ENCODE peak calls at places on chromosomes 12 and 14, in six cellular contexts. One of them, this sample, is unnamed.

GRCh38 chr14:24337824-24338175 is 2.0 kb downstream of the RIPK3 start:
- DNase-seq in CD8-positive, alpha-beta T cell: no peak
- DNase-seq in pancreas: no peak
- DNase-seq in H7: no peak
- DNase-seq in transverse colon: no peak
- DNase-seq in colonic mucosa: no peak
- DNase-seq in this sample: no peak

GRCh38 chr12:9806714-9807113 is 20.6 kb upstream of the KLRF1 start:
- DNase-seq in CD8-positive, alpha-beta T cell: no peak
- DNase-seq in pancreas: no peak
- DNase-seq in H7: no peak
- DNase-seq in transverse colon: no peak
- DNase-seq in colonic mucosa: no peak
- DNase-seq in this sample: no peak

GRCh38 chr14:94158239-94158888 is 15.8 kb upstream of the PPP4R4 start:
- DNase-seq in CD8-positive, alpha-beta T cell: peak; percentile 26
- DNase-seq in pancreas: no peak
- DNase-seq in H7: no peak
- DNase-seq in transverse colon: no peak
- DNase-seq in colonic mucosa: no peak
- DNase-seq in this sample: no peak

GRCh38 chr14:82689948-82690347 is 1156.3 kb upstream of the SEL1L start:
- DNase-seq in CD8-positive, alpha-beta T cell: no peak
- DNase-seq in pancreas: no peak
- DNase-seq in H7: no peak
- DNase-seq in transverse colon: no peak
- DNase-seq in colonic mucosa: no peak
- DNase-seq in this sample: no peak

GRCh38 chr12:17204289-17205054 is 598.5 kb upstream of the LMO3 start:
- DNase-seq in CD8-positive, alpha-beta T cell: no peak
- DNase-seq in pancreas: no peak
- DNase-seq in H7: no peak
- DNase-seq in transverse colon: no peak
- DNase-seq in colonic mucosa: no peak
- DNase-seq in this sample: no peak

GRCh38 chr12:46450279-46450748 is 77.7 kb upstream of the SLC38A2 start:
- DNase-seq in CD8-positive, alpha-beta T cell: no peak
- DNase-seq in pancreas: peak; percentile 94
- DNase-seq in H7: no peak
- DNase-seq in transverse colon: peak; percentile 82
- DNase-seq in colonic mucosa: peak; percentile 78
- DNase-seq in this sample: peak; percentile 76

GRCh38 chr12:56954956-56955355 is 2.5 kb downstream of the RDH16 start:
- DNase-seq in CD8-positive, alpha-beta T cell: peak; percentile 2
- DNase-seq in pancreas: no peak
- DNase-seq in H7: no peak
- DNase-seq in transverse colon: no peak
- DNase-seq in colonic mucosa: no peak
- DNase-seq in this sample: no peak

GRCh38 chr12:21815306-21816062 is 41.0 kb upstream of the KCNJ8 start:
- DNase-seq in CD8-positive, alpha-beta T cell: no peak
- DNase-seq in pancreas: no peak
- DNase-seq in H7: no peak
- DNase-seq in transverse colon: no peak
- DNase-seq in colonic mucosa: no peak
- DNase-seq in this sample: no peak

GRCh38 chr12:117098361-117099217 is 627 bp downstream of the TESC start:
- DNase-seq in CD8-positive, alpha-beta T cell: peak; percentile 20
- DNase-seq in pancreas: peak; percentile 80
- DNase-seq in H7: peak; percentile 89
- DNase-seq in transverse colon: peak; percentile 16
- DNase-seq in colonic mucosa: no peak
- DNase-seq in this sample: peak; percentile 32

DNA sequence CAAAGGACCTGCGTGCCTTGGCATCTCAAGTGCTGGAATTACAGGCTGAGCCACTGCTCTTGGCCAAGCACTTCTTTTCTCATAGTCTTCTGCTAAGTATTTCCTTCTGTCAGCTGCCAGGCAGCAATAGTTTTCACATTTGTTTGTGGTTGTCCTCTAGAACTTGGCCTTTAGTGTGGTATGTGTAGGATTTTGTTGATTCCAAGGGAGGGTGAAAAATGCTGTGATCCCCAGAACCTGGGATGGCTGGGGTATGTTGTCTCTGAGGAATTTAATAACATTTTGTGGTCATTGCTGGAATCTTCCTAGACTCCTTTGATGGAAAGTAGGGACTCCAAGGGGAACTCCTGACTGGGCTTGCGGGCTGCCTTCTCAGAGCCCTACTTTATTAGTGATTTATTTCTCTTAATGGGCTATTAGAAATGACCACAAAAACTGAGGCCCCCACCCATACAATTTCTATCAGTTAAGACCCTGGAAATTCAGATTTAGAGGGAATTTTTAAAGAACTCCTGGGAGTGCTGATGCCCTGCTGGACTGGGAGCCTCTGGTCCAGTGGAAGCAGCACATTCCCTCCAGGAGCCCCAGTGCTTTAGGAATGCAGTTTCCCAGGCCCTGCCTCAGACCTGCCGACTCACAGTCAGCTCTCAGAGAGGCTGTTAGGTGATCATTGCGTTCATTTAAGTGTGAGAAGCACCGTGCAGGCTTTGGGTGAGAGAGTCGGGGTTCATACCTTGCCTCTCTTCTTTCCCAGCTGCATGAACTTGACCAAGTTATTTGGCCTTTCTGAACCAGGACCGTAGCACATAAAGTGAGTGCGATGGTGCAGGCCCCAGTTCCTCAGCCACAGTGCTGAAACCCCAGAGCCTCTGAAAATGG is 22.7 kb downstream of the TRAF3 start:
- DNase-seq in CD8-positive, alpha-beta T cell: no peak
- DNase-seq in pancreas: no peak
- DNase-seq in H7: peak; percentile 10
- DNase-seq in transverse colon: no peak
- DNase-seq in colonic mucosa: no peak
- DNase-seq in this sample: no peak
- H3K36me3 ChIP-seq in CD8-positive, alpha-beta T cell: no peaks in the 10 kb centered on the region
- H3K36me3 ChIP-seq in pancreas: no peaks in the 10 kb centered on the region
- H3K36me3 ChIP-seq in H7: no peaks in the 10 kb centered on the region
- H3K36me3 ChIP-seq in transverse colon: no peaks in the 10 kb centered on the region
- H3K36me3 ChIP-seq in colonic mucosa: no peaks in the 10 kb centered on the region
- H3K36me3 ChIP-seq in this sample: no peaks in the 10 kb centered on the region

DNA sequence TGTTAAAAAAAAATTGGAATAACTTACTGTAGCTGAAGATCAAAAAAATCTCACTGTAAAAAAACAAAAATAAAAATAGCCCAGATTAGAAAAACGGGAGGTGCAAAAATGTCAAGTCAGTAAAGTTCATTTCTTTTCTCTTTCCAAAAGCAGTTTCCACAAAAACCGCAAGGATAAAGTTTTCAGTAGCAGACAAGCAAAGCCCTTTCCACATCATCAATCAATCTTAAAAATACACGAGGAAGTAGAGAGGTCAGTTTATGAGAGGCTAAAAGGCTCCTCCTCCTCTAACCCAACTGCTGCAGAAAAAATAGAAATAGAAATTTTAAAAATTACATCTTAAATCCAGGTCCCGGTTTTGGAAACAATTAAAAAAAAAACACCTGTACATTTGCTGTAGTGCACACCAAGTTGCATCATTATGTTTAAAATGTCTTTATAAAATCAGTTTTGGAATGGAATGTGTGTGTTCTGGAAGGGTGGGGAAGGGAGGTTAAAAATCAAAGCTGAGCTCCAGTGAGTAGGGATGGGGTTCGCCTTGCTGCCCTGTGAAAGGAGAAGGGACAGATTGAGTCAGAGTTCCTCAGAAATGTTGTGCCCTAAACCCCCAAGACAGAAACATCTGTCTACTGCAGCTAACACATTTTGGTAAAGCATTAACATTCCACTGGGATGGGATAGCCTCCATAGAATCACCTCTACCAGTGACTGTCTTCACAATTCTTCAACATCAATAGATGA is 5.8 kb downstream of the HNRNPC start:
- DNase-seq in CD8-positive, alpha-beta T cell: no peak
- DNase-seq in pancreas: no peak
- DNase-seq in H7: no peak
- DNase-seq in transverse colon: no peak
- DNase-seq in colonic mucosa: no peak
- DNase-seq in this sample: no peak
- H3K4me3 ChIP-seq in CD8-positive, alpha-beta T cell: peak overlapping the region; percentile 0
- H3K4me3 ChIP-seq in pancreas: no peak overlapping the region
- H3K4me3 ChIP-seq in H7: no peak overlapping the region
- H3K4me3 ChIP-seq in transverse colon: no peak overlapping the region
- H3K4me3 ChIP-seq in colonic mucosa: no peak overlapping the region
- H3K4me3 ChIP-seq in this sample: no peak overlapping the region

GRCh38 chr14:64848239-64848638 is 31.5 kb downstream of the SPTB start:
- DNase-seq in CD8-positive, alpha-beta T cell: no peak
- DNase-seq in pancreas: no peak
- DNase-seq in H7: no peak
- DNase-seq in transverse colon: no peak
- DNase-seq in colonic mucosa: no peak
- DNase-seq in this sample: no peak
- H3K27me3 ChIP-seq in CD8-positive, alpha-beta T cell: no peaks in the 10 kb centered on the region
- H3K27me3 ChIP-seq in pancreas: no peaks in the 10 kb centered on the region
- H3K27me3 ChIP-seq in H7: no peaks in the 10 kb centered on the region
- H3K27me3 ChIP-seq in transverse colon: peaks cover 21% of the 10 kb centered on the region
- H3K27me3 ChIP-seq in colonic mucosa: no peaks in the 10 kb centered on the region
- H3K27me3 ChIP-seq in this sample: no peaks in the 10 kb centered on the region

GRCh38 chr14:36579001-36579555 is 3.3 kb downstream of the NKX2-8 start:
- DNase-seq in CD8-positive, alpha-beta T cell: no peak
- DNase-seq in pancreas: no peak
- DNase-seq in H7: no peak
- DNase-seq in transverse colon: no peak
- DNase-seq in colonic mucosa: no peak
- DNase-seq in this sample: no peak
- H3K36me3 ChIP-seq in CD8-positive, alpha-beta T cell: no peaks in the 10 kb centered on the region
- H3K36me3 ChIP-seq in pancreas: no peaks in the 10 kb centered on the region
- H3K36me3 ChIP-seq in H7: no peaks in the 10 kb centered on the region
- H3K36me3 ChIP-seq in transverse colon: no peaks in the 10 kb centered on the region
- H3K36me3 ChIP-seq in colonic mucosa: no peaks in the 10 kb centered on the region
- H3K36me3 ChIP-seq in this sample: no peaks in the 10 kb centered on the region

GRCh38 chr12:96196781-96197180 is 2.6 kb downstream of the ELK3 start:
- DNase-seq in CD8-positive, alpha-beta T cell: no peak
- DNase-seq in pancreas: no peak
- DNase-seq in H7: no peak
- DNase-seq in transverse colon: no peak
- DNase-seq in colonic mucosa: no peak
- DNase-seq in this sample: no peak
- H3K4me3 ChIP-seq in CD8-positive, alpha-beta T cell: no peak overlapping the region
- H3K4me3 ChIP-seq in pancreas: no peak overlapping the region
- H3K4me3 ChIP-seq in H7: no peak overlapping the region
- H3K4me3 ChIP-seq in transverse colon: no peak overlapping the region
- H3K4me3 ChIP-seq in colonic mucosa: no peak overlapping the region
- H3K4me3 ChIP-seq in this sample: peak overlapping the region; percentile 75

DNA sequence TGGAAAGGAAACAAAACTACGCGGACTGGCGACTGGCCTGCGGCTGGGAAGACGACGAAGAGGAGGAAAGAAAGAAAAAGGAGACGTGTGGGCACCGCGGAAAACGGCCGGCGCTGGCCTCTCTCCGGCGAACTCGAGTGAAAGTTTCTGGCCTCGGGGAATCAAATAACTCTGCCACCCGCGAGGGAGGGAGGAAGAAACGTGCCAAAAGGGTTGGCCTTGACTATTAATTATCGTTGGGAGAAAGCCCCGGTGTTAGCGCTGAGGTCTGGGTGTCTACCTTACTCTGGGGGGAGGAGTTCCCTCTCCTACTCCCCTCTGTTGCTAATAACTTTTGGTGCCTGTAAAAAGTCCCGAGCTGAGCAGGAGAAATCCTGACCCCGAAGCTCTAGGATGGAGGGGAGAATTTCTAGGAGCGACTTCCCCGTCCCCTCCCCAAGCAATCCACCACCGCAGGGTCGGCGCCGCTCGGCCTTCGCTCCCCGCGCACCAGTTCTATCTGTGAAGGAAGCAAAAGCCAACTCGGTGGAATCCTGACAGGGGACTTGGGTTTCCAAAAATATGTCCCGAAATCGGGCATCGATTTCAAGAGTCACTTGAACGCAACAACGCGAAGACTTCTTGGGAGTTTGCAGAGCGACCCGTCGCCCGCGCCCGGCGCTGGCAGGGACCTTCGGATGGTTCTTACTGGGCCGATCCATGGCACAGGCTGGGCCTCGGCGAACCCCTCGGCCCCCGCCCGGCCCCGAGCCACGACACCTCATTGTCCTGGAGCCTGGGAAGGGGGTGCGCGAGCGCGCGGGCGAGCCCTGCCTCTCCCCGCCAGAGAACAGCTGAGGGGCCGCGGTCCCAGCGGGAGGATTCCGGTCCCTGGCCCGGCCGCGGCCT is 1.7 kb downstream of the OTX2 start:
- DNase-seq in CD8-positive, alpha-beta T cell: no peak
- DNase-seq in pancreas: no peak
- DNase-seq in H7: peak; percentile 81
- DNase-seq in transverse colon: no peak
- DNase-seq in colonic mucosa: no peak
- DNase-seq in this sample: no peak
- H3K27me3 ChIP-seq in CD8-positive, alpha-beta T cell: peaks cover 23% of the 10 kb centered on the region
- H3K27me3 ChIP-seq in pancreas: peaks cover 36% of the 10 kb centered on the region
- H3K27me3 ChIP-seq in H7: peaks cover 78% of the 10 kb centered on the region
- H3K27me3 ChIP-seq in transverse colon: peaks cover 100% of the 10 kb centered on the region
- H3K27me3 ChIP-seq in colonic mucosa: peaks cover 97% of the 10 kb centered on the region
- H3K27me3 ChIP-seq in this sample: peaks cover 99% of the 10 kb centered on the region

GRCh38 chr14:104753528-104754212 is 723 bp downstream of the SIVA1 start:
- DNase-seq in CD8-positive, alpha-beta T cell: no peak
- DNase-seq in pancreas: no peak
- DNase-seq in H7: no peak
- DNase-seq in transverse colon: peak; percentile 32
- DNase-seq in colonic mucosa: peak; percentile 41
- DNase-seq in this sample: no peak
- H3K36me3 ChIP-seq in CD8-positive, alpha-beta T cell: peaks cover 25% of the 10 kb centered on the region
- H3K36me3 ChIP-seq in pancreas: peaks cover 8% of the 10 kb centered on the region
- H3K36me3 ChIP-seq in H7: peaks cover 19% of the 10 kb centered on the region
- H3K36me3 ChIP-seq in transverse colon: peaks cover 8% of the 10 kb centered on the region
- H3K36me3 ChIP-seq in colonic mucosa: no peaks in the 10 kb centered on the region
- H3K36me3 ChIP-seq in this sample: peaks cover 29% of the 10 kb centered on the region

DNA sequence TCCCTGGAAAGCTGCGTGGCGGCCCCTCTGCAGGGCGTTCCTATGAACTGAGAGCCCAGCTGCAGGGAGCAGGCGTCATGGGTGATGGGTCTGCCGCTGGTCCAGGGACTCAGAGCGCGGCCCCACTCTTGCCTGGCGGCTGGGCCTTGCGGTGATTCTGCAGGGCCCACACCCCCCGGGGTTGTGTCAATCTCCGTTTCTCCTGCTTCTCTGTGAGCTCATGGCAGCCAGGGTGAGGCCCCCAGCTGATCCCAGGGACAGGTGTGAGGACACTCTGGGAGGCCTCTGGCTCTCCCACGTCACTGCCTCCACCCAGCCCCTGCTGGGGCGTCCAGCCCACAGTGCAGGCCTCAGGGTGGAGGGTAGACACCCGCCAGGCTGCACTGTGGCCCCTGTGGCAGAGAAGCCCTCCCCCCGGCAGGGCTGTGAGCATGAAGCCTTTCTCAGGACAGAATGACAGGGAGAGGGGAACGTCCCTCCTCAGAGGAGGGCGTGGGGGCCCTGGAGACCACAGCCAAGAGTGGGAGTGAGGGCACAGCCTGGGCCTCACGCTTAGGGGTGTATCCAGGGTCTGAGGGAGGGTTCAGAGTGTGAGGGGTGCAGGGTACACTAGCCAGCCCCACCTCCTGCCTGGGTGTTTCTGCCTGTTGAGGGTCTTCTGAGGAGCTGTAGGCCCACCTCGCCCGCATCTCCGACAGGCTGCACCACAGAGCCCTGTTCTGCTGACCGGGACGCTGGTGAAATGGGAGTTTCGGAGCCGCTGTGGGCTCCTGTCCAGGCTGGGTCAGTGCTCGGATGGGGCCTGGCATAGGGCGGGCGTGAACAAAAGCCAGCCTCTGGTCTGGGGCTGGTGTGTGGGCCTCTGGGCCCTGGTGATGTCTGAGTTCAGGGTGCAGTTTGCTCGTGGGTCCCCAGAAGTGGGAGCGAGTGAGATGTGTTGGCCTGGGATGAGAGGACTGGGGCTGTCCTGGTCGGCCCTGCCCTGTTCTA is 26.7 kb upstream of the CRIP2 start:
- DNase-seq in CD8-positive, alpha-beta T cell: no peak
- DNase-seq in pancreas: no peak
- DNase-seq in H7: no peak
- DNase-seq in transverse colon: no peak
- DNase-seq in colonic mucosa: no peak
- DNase-seq in this sample: no peak
- H3K4me3 ChIP-seq in CD8-positive, alpha-beta T cell: no peak overlapping the region
- H3K4me3 ChIP-seq in pancreas: no peak overlapping the region
- H3K4me3 ChIP-seq in H7: no peak overlapping the region
- H3K4me3 ChIP-seq in transverse colon: no peak overlapping the region
- H3K4me3 ChIP-seq in colonic mucosa: no peak overlapping the region
- H3K4me3 ChIP-seq in this sample: peak overlapping the region; percentile 4

This sample was measured in heart left ventricle.